ENCODE peak calls at places on chromosomes 3 and 15, in ten cellular contexts. R, P, Z, Y, F, Q, J, D, C and O are unnamed samples.

GRCh38 chr3:65671004-65671403 is 367.7 kb downstream of the MAGI1 start:
- DNase-seq in R (no peak), P (no peak), Z (no peak), Y (peak; percentile 26), F (no peak), Q (no peak), J (no peak), D (no peak), C (no peak), O (no peak)

GRCh38 chr15:36950371-36950770 is 150.0 kb downstream of the MEIS2 start:
- DNase-seq in R (no peak), P (no peak), Z (no peak), Y (no peak), F (no peak), Q (no peak), J (no peak), D (no peak), C (no peak), O (no peak)

GRCh38 chr3:105415981-105416380 is 49.3 kb downstream of the ALCAM start:
- DNase-seq in R (no peak), P (no peak), Z (no peak), Y (no peak), F (no peak), Q (no peak), J (no peak), D (no peak), C (peak; percentile 45), O (no peak)

GRCh38 chr3:127986803-127987202 is 65.4 kb upstream of the SEC61A1 start:
- DNase-seq in R (no peak), P (no peak), Z (no peak), Y (peak; percentile 79), F (no peak), Q (peak; percentile 22), J (no peak), D (no peak), C (no peak), O (no peak)

GRCh38 chr15:96321422-96322391 is 8.8 kb upstream of the NR2F2 start:
- DNase-seq in R (no peak), P (no peak), Z (no peak), Y (no peak), F (peak; percentile 51), Q (no peak), J (no peak), D (peak; percentile 54), C (peak; percentile 53), O (no peak)

GRCh38 chr3:16304065-16305010 is 39.3 kb downstream of the OXNAD1 start:
- DNase-seq in R (no peak), P (no peak), Z (no peak), Y (no peak), F (no peak), Q (no peak), J (no peak), D (no peak), C (no peak), O (no peak)

GRCh38 chr15:52653451-52653964 is 25.7 kb downstream of the ATOSA start:
- DNase-seq in R (no peak), P (no peak), Z (no peak), Y (no peak), F (no peak), Q (no peak), J (no peak), D (no peak), C (peak; percentile 82), O (peak; percentile 76)

GRCh38 chr3:156633335-156633734 is 41.1 kb upstream of the TIPARP start:
- DNase-seq in R (no peak), P (peak; percentile 15), Z (peak; percentile 84), Y (no peak), F (peak; percentile 56), Q (peak; percentile 73), J (no peak), D (no peak), C (no peak), O (no peak)

GRCh38 chr3:23987376-23987775 is 42.3 kb downstream of the NR1D2 start:
- DNase-seq in R (no peak), P (no peak), Z (no peak), Y (no peak), F (no peak), Q (no peak), J (no peak), D (no peak), C (peak; percentile 86), O (no peak)

GRCh38 chr3:168047190-168047795 is 48.4 kb downstream of the GOLIM4 start:
- DNase-seq in R (no peak), P (no peak), Z (peak; percentile 21), Y (no peak), F (no peak), Q (no peak), J (peak; percentile 25), D (no peak), C (peak; percentile 82), O (peak; percentile 51)

GRCh38 chr3:107201146-107201545 is 176.1 kb upstream of the CCDC54 start:
- DNase-seq in R (no peak), P (no peak), Z (no peak), Y (no peak), F (no peak), Q (no peak), J (no peak), D (no peak), C (no peak), O (no peak)

GRCh38 chr3:71160800-71161546 is 422.6 kb downstream of the FOXP1 start:
- DNase-seq in R (no peak), P (no peak), Z (no peak), Y (no peak), F (no peak), Q (no peak), J (no peak), D (no peak), C (peak; percentile 74), O (peak; percentile 93)

GRCh38 chr15:76928231-76928630 is 3.3 kb upstream of the RCN2 start:
- DNase-seq in R (no peak), P (no peak), Z (no peak), Y (no peak), F (no peak), Q (no peak), J (no peak), D (no peak), C (no peak), O (no peak)

GRCh38 chr15:100898661-100899462 is 19.2 kb downstream of the ALDH1A3 start:
- DNase-seq in R (no peak), P (no peak), Z (no peak), Y (no peak), F (no peak), Q (no peak), J (no peak), D (no peak), C (no peak), O (no peak)

GRCh38 chr3:36840453-36840921 is 76.1 kb upstream of the DCLK3 start:
- DNase-seq in R (no peak), P (no peak), Z (no peak), Y (no peak), F (peak; percentile 47), Q (no peak), J (no peak), D (no peak), C (no peak), O (no peak)

GRCh38 chr15:40796508-40796907 is 10.4 kb upstream of the ZFYVE19 start:
- DNase-seq in R (no peak), P (no peak), Z (no peak), Y (no peak), F (no peak), Q (no peak), J (no peak), D (no peak), C (no peak), O (no peak)

GRCh38 chr15:66565731-66566130 is at the start of gene LCTL:
- DNase-seq in R (no peak), P (no peak), Z (no peak), Y (no peak), F (no peak), Q (no peak), J (peak; percentile 54), D (no peak), C (peak; percentile 66), O (no peak)

GRCh38 chr15:80974914-80975313 is 14.7 kb downstream of the MESD start:
- DNase-seq in R (no peak), P (no peak), Z (no peak), Y (no peak), F (no peak), Q (no peak), J (no peak), D (no peak), C (no peak), O (no peak)

DNA sequence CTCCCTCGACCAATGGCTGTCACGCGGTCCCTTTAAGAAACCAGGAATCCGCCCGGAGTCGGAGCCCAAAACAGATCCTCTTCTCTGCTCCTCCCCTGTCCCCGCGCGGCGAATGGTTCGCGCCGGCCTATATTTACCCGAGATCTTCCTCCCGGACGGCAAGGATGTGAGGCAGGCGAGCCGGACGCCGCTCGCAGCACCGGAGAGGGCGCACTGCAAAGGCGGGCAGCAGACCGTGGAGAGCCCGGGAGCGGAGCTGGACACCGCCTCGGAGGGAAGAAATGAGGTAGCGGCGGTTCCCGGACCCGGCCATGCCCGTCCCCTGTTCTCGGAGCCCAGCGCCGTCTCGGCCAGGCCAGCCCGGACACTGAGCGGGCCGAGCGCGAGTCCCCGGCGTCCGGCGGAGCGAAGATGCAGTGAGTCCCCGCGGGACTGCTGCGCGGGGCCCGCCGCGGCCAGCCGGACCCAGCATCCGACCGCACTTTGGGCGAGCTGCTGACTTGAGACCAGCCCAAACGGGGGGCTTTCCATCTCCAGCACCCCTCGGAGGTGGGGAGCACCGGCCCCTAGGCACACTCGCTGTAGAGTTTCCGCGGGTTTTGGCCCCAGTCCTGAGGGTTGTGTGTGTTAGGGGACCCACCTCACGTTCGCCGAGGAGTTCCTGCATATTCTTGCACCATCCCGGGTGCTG is at the start of gene FAM43A:
- DNase-seq in R (peak; percentile 64), P (peak; percentile 62), Z (peak; percentile 68), Y (peak; percentile 99), F (peak; percentile 94), Q (peak; percentile 91), J (no peak), D (peak; percentile 88), C (peak; percentile 95), O (no peak)
- H3K4me3 ChIP-seq in R (peak within 1 kb of the TSS; percentile 78), P (peak within 1 kb of the TSS; percentile 75), Z (peak within 1 kb of the TSS; percentile 20), Y (peak within 1 kb of the TSS; percentile 82), F (peak within 1 kb of the TSS; percentile 73), Q (peak within 1 kb of the TSS; percentile 80), J (peak within 1 kb of the TSS; percentile 71), D (peak within 1 kb of the TSS; percentile 58), C (peak within 1 kb of the TSS; percentile 63), O (peak within 1 kb of the TSS; percentile 53)

GRCh38 chr3:133674290-133674912 is 12.7 kb upstream of the TOPBP1 start:
- DNase-seq in R (no peak), P (no peak), Z (no peak), Y (no peak), F (no peak), Q (no peak), J (no peak), D (no peak), C (no peak), O (no peak)
- H3K4me3 ChIP-seq in R (no peak overlapping the region), P (no peak overlapping the region), Z (no peak overlapping the region), Y (peak overlapping the region; percentile 2), F (peak overlapping the region; percentile 17), Q (no peak overlapping the region), J (peak overlapping the region; percentile 44), D (peak overlapping the region; percentile 6), C (no peak overlapping the region), O (no peak overlapping the region)

GRCh38 chr3:152611905-152612304 is 223.0 kb upstream of the P2RY1 start:
- DNase-seq in R (no peak), P (no peak), Z (no peak), Y (no peak), F (no peak), Q (no peak), J (no peak), D (no peak), C (no peak), O (no peak)
- H3K4me3 ChIP-seq in R (no peak overlapping the region), P (no peak overlapping the region), Z (no peak overlapping the region), Y (no peak overlapping the region), F (no peak overlapping the region), Q (no peak overlapping the region), J (no peak overlapping the region), D (no peak overlapping the region), C (no peak overlapping the region), O (no peak overlapping the region)

GRCh38 chr15:23860290-23860751 is 173.2 kb upstream of the NDN start:
- DNase-seq in R (no peak), P (no peak), Z (no peak), Y (peak; percentile 90), F (no peak), Q (no peak), J (peak; percentile 74), D (no peak), C (no peak), O (no peak)
- H3K4me3 ChIP-seq in R (no peak overlapping the region), P (no peak overlapping the region), Z (no peak overlapping the region), Y (no peak overlapping the region), F (no peak overlapping the region), Q (no peak overlapping the region), J (no peak overlapping the region), D (no peak overlapping the region), C (no peak overlapping the region), O (no peak overlapping the region)